ENCODE peak calls at places on chromosomes 7 and 10, in seven cellular contexts. One of them, this sample, is unnamed.

GRCh38 chr10:74006269-74006668 is 8.4 kb downstream of the VCL start:
- DNase-seq in LoVo: no peak
- DNase-seq in AG10803: no peak
- DNase-seq in brain microvascular endothelial cell: no peak
- DNase-seq in AG08395: no peak
- DNase-seq in COR-L47: no peak
- DNase-seq in HS-27A: no peak
- DNase-seq in this sample: no peak

GRCh38 chr10:44619521-44619920 is 234.6 kb upstream of the CXCL12 start:
- DNase-seq in LoVo: no peak
- DNase-seq in AG10803: peak
- DNase-seq in brain microvascular endothelial cell: no peak
- DNase-seq in AG08395: no peak
- DNase-seq in COR-L47: no peak
- DNase-seq in HS-27A: no peak
- DNase-seq in this sample: no peak

GRCh38 chr10:112875474-112876267 is 74.4 kb upstream of the TCF7L2 start:
- DNase-seq in LoVo: peak
- DNase-seq in AG10803: peak
- DNase-seq in brain microvascular endothelial cell: peak
- DNase-seq in AG08395: peak
- DNase-seq in COR-L47: no peak
- DNase-seq in HS-27A: no peak
- DNase-seq in this sample: no peak

GRCh38 chr7:27242580-27243339 is at the start of gene EVX1:
- DNase-seq in LoVo: peak
- DNase-seq in AG10803: no peak
- DNase-seq in brain microvascular endothelial cell: no peak
- DNase-seq in AG08395: no peak
- DNase-seq in COR-L47: peak
- DNase-seq in HS-27A: no peak
- DNase-seq in this sample: no peak

GRCh38 chr10:114174462-114175190 is 623 bp upstream of the CCDC186 start:
- DNase-seq in LoVo: no peak
- DNase-seq in AG10803: peak
- DNase-seq in brain microvascular endothelial cell: peak
- DNase-seq in AG08395: peak
- DNase-seq in COR-L47: no peak
- DNase-seq in HS-27A: no peak
- DNase-seq in this sample: no peak

GRCh38 chr7:47266799-47267198 is 315.1 kb downstream of the TNS3 start:
- DNase-seq in LoVo: peak
- DNase-seq in AG10803: no peak
- DNase-seq in brain microvascular endothelial cell: peak
- DNase-seq in AG08395: no peak
- DNase-seq in COR-L47: no peak
- DNase-seq in HS-27A: no peak
- DNase-seq in this sample: no peak

GRCh38 chr7:2031496-2031895 is 201.2 kb downstream of the MAD1L1 start:
- DNase-seq in LoVo: no peak
- DNase-seq in AG10803: no peak
- DNase-seq in brain microvascular endothelial cell: no peak
- DNase-seq in AG08395: no peak
- DNase-seq in COR-L47: no peak
- DNase-seq in HS-27A: no peak
- DNase-seq in this sample: no peak

GRCh38 chr10:6841746-6842145 is 261.7 kb upstream of the PRKCQ start:
- DNase-seq in LoVo: no peak
- DNase-seq in AG10803: no peak
- DNase-seq in brain microvascular endothelial cell: no peak
- DNase-seq in AG08395: no peak
- DNase-seq in COR-L47: no peak
- DNase-seq in HS-27A: no peak
- DNase-seq in this sample: no peak

GRCh38 chr7:90225181-90225580 is 13.6 kb downstream of the STEAP2 start:
- DNase-seq in LoVo: no peak
- DNase-seq in AG10803: no peak
- DNase-seq in brain microvascular endothelial cell: no peak
- DNase-seq in AG08395: no peak
- DNase-seq in COR-L47: no peak
- DNase-seq in HS-27A: no peak
- DNase-seq in this sample: no peak

GRCh38 chr10:127919418-127920191 is 12.7 kb downstream of the PTPRE start:
- DNase-seq in LoVo: no peak
- DNase-seq in AG10803: peak
- DNase-seq in brain microvascular endothelial cell: peak
- DNase-seq in AG08395: peak
- DNase-seq in COR-L47: no peak
- DNase-seq in HS-27A: no peak
- DNase-seq in this sample: no peak

GRCh38 chr7:90720970-90721768 is 125.0 kb downstream of the CDK14 start:
- DNase-seq in LoVo: peak
- DNase-seq in AG10803: peak
- DNase-seq in brain microvascular endothelial cell: peak
- DNase-seq in AG08395: peak
- DNase-seq in COR-L47: peak
- DNase-seq in HS-27A: peak
- DNase-seq in this sample: no peak

GRCh38 chr10:1149793-1150637 is 93.8 kb downstream of the WDR37 start:
- DNase-seq in LoVo: no peak
- DNase-seq in AG10803: no peak
- DNase-seq in brain microvascular endothelial cell: no peak
- DNase-seq in AG08395: no peak
- DNase-seq in COR-L47: no peak
- DNase-seq in HS-27A: no peak
- DNase-seq in this sample: no peak

GRCh38 chr7:29285451-29285807 is 90.9 kb downstream of the CHN2 start:
- DNase-seq in LoVo: peak
- DNase-seq in AG10803: peak
- DNase-seq in brain microvascular endothelial cell: peak
- DNase-seq in AG08395: peak
- DNase-seq in COR-L47: peak
- DNase-seq in HS-27A: peak
- DNase-seq in this sample: no peak

GRCh38 chr10:69413221-69413865 is 3.4 kb downstream of the TACR2 start:
- DNase-seq in LoVo: no peak
- DNase-seq in AG10803: peak
- DNase-seq in brain microvascular endothelial cell: peak
- DNase-seq in AG08395: peak
- DNase-seq in COR-L47: no peak
- DNase-seq in HS-27A: peak
- DNase-seq in this sample: no peak

GRCh38 chr10:104472505-104472904 is 118.9 kb downstream of the CFAP58 start:
- DNase-seq in LoVo: no peak
- DNase-seq in AG10803: peak
- DNase-seq in brain microvascular endothelial cell: peak
- DNase-seq in AG08395: peak
- DNase-seq in COR-L47: no peak
- DNase-seq in HS-27A: no peak
- DNase-seq in this sample: no peak

GRCh38 chr7:30321992-30322637 is 37.7 kb downstream of the ZNRF2 start:
- DNase-seq in LoVo: peak
- DNase-seq in AG10803: peak
- DNase-seq in brain microvascular endothelial cell: no peak
- DNase-seq in AG08395: peak
- DNase-seq in COR-L47: no peak
- DNase-seq in HS-27A: no peak
- DNase-seq in this sample: no peak

GRCh38 chr10:8416192-8416701 is 361.8 kb downstream of the GATA3 start:
- DNase-seq in LoVo: no peak
- DNase-seq in AG10803: no peak
- DNase-seq in brain microvascular endothelial cell: no peak
- DNase-seq in AG08395: no peak
- DNase-seq in COR-L47: no peak
- DNase-seq in HS-27A: no peak
- DNase-seq in this sample: no peak

GRCh38 chr10:55628260-55628701 is 732.8 kb downstream of the ZWINT start:
- DNase-seq in LoVo: no peak
- DNase-seq in AG10803: no peak
- DNase-seq in brain microvascular endothelial cell: no peak
- DNase-seq in AG08395: no peak
- DNase-seq in COR-L47: no peak
- DNase-seq in HS-27A: no peak
- DNase-seq in this sample: no peak

GRCh38 chr7:45033931-45034290 is 33.9 kb downstream of the CCM2 start:
- DNase-seq in LoVo: no peak
- DNase-seq in AG10803: peak
- DNase-seq in brain microvascular endothelial cell: no peak
- DNase-seq in AG08395: peak
- DNase-seq in COR-L47: no peak
- DNase-seq in HS-27A: no peak
- DNase-seq in this sample: no peak

GRCh38 chr10:132532784-132533560 is 4.6 kb upstream of the INPP5A start:
- DNase-seq in LoVo: peak
- DNase-seq in AG10803: peak
- DNase-seq in brain microvascular endothelial cell: peak
- DNase-seq in AG08395: no peak
- DNase-seq in COR-L47: no peak
- DNase-seq in HS-27A: peak
- DNase-seq in this sample: no peak

GRCh38 chr7:143914938-143915337 is 13.0 kb upstream of the TCAF1 start:
- DNase-seq in LoVo: no peak
- DNase-seq in AG10803: no peak
- DNase-seq in brain microvascular endothelial cell: no peak
- DNase-seq in AG08395: no peak
- DNase-seq in COR-L47: no peak
- DNase-seq in HS-27A: no peak
- DNase-seq in this sample: no peak

GRCh38 chr10:128086003-128086863 is 40.0 kb downstream of the MKI67 start:
- DNase-seq in LoVo: no peak
- DNase-seq in AG10803: no peak
- DNase-seq in brain microvascular endothelial cell: no peak
- DNase-seq in AG08395: no peak
- DNase-seq in COR-L47: no peak
- DNase-seq in HS-27A: no peak
- DNase-seq in this sample: no peak

GRCh38 chr10:14567421-14567820 is 207.3 kb downstream of the FAM107B start:
- DNase-seq in LoVo: no peak
- DNase-seq in AG10803: no peak
- DNase-seq in brain microvascular endothelial cell: no peak
- DNase-seq in AG08395: no peak
- DNase-seq in COR-L47: no peak
- DNase-seq in HS-27A: no peak
- DNase-seq in this sample: no peak

GRCh38 chr7:124155400-124156022 is 122.6 kb upstream of the TMEM229A start:
- DNase-seq in LoVo: peak
- DNase-seq in AG10803: peak
- DNase-seq in brain microvascular endothelial cell: no peak
- DNase-seq in AG08395: peak
- DNase-seq in COR-L47: no peak
- DNase-seq in HS-27A: no peak
- DNase-seq in this sample: peak

GRCh38 chr7:52955522-52955921 is 79.9 kb upstream of the POM121L12 start:
- DNase-seq in LoVo: no peak
- DNase-seq in AG10803: no peak
- DNase-seq in brain microvascular endothelial cell: no peak
- DNase-seq in AG08395: no peak
- DNase-seq in COR-L47: no peak
- DNase-seq in HS-27A: no peak
- DNase-seq in this sample: no peak

GRCh38 chr7:1028775-1029636 is 15.3 kb upstream of the GPR146 start:
- DNase-seq in LoVo: peak
- DNase-seq in AG10803: peak
- DNase-seq in brain microvascular endothelial cell: peak
- DNase-seq in AG08395: peak
- DNase-seq in COR-L47: peak
- DNase-seq in HS-27A: peak
- DNase-seq in this sample: peak

GRCh38 chr10:110216240-110216639 is 8.8 kb downstream of the MXI1 start:
- DNase-seq in LoVo: no peak
- DNase-seq in AG10803: no peak
- DNase-seq in brain microvascular endothelial cell: no peak
- DNase-seq in AG08395: no peak
- DNase-seq in COR-L47: no peak
- DNase-seq in HS-27A: no peak
- DNase-seq in this sample: no peak

GRCh38 chr7:1520574-1521234 is 9.8 kb upstream of the MAFK start:
- DNase-seq in LoVo: peak
- DNase-seq in AG10803: no peak
- DNase-seq in brain microvascular endothelial cell: peak
- DNase-seq in AG08395: no peak
- DNase-seq in COR-L47: no peak
- DNase-seq in HS-27A: no peak
- DNase-seq in this sample: peak